ENCODE peak calls at places on chromosomes 6 and 20, in seven cellular contexts. E is cardiac muscle cell, X is COR-L47, F is PC-9, Q is uterus, R is memory B cell, T is AML-193. N is an unnamed sample.

GRCh38 chr6:54586251-54586650 is 260.3 kb upstream of the FAM83B start:
- DNase-seq in F (no peak), Q (no peak), T (no peak), R (no peak), E (peak; percentile 65), X (no peak), N (no peak)

GRCh38 chr6:153108320-153108719 is 22.8 kb downstream of the RGS17 start:
- DNase-seq in X (no peak), Q (no peak), T (no peak), E (peak; percentile 53), R (no peak), F (no peak), N (peak; percentile 33)

GRCh38 chr6:16344756-16345155 is 106.4 kb downstream of the GMPR start:
- DNase-seq in X (no peak), T (no peak), Q (peak; percentile 66), R (no peak), F (no peak), E (peak; percentile 74), N (no peak)

GRCh38 chr6:32792901-32793400 is 23.9 kb downstream of the HLA-DOB start:
- DNase-seq in T (no peak), R (no peak), E (no peak), F (no peak), Q (no peak), X (no peak), N (no peak)

GRCh38 chr6:37524025-37524647 is 24.4 kb upstream of the CCDC167 start:
- DNase-seq in E (no peak), T (no peak), R (no peak), Q (no peak), X (no peak), F (no peak), N (no peak)

GRCh38 chr20:50680106-50680960 is 11.0 kb downstream of the RIPOR3 start:
- DNase-seq in F (peak; percentile 69), T (no peak), R (no peak), X (no peak), Q (peak; percentile 78), E (peak; percentile 54), N (no peak)

GRCh38 chr6:16511048-16511660 is 250.1 kb downstream of the ATXN1 start:
- DNase-seq in E (peak; percentile 66), Q (no peak), R (no peak), T (peak; percentile 57), F (no peak), X (peak; percentile 51), N (peak; percentile 71)

GRCh38 chr6:133957780-133958242 is 4.8 kb downstream of the TBPL1 start:
- DNase-seq in T (no peak), F (no peak), R (no peak), X (no peak), Q (no peak), E (no peak), N (no peak)

GRCh38 chr20:38150595-38151170 is 14.4 kb downstream of the TGM2 start:
- DNase-seq in X (no peak), F (no peak), R (no peak), Q (no peak), T (no peak), E (no peak), N (no peak)

GRCh38 chr20:62980380-62980960 is 26.3 kb downstream of the BHLHE23 start:
- DNase-seq in E (no peak), X (peak; percentile 89), F (no peak), T (no peak), Q (no peak), R (no peak), N (no peak)

GRCh38 chr20:32034581-32035397 is 17.3 kb upstream of the HCK start:
- DNase-seq in E (no peak), X (no peak), R (no peak), Q (no peak), T (peak; percentile 36), F (no peak), N (peak; percentile 13)

GRCh38 chr6:157227202-157228166 is 95.8 kb downstream of the TMEM242 start:
- DNase-seq in Q (no peak), R (no peak), E (no peak), F (no peak), X (peak; percentile 12), T (peak; percentile 5), N (peak; percentile 32)

N was measured in DMS53.